ENCODE peak calls at places on chromosomes 11 and 22, in eight cellular contexts. U is A549; R is M059J; D is Daoy; K is iris pigment epithelial cell; E is body of pancreas; I is midbrain; A is activated CD4-positive, alpha-beta T cell treated with anti-CD3 and anti-CD28 coated beads for 1 hour. P is an unnamed sample.

GRCh38 chr22:16960220-16960883 is 47.7 kb downstream of the GAB4 start:
- DNase-seq in K (no peak), I (no peak), E (no peak), A (no peak), D (no peak), U (no peak), R (no peak), P (no peak)

GRCh38 chr22:42317691-42318547 is 47.5 kb upstream of the TCF20 start:
- DNase-seq in E (no peak), U (no peak), I (no peak), K (no peak), R (no peak), D (peak), A (no peak), P (no peak)

GRCh38 chr11:102293873-102294601 is 23.2 kb upstream of the BIRC3 start:
- DNase-seq in U (peak), E (peak), D (peak), K (peak), R (peak), I (peak), A (no peak), P (no peak)

GRCh38 chr22:32723632-32724031 is 77.9 kb upstream of the TIMP3 start:
- DNase-seq in D (peak), A (no peak), R (peak), I (peak), U (no peak), E (peak), K (peak), P (no peak)

GRCh38 chr22:49340406-49340805 is 487.3 kb downstream of the BRD1 start:
- DNase-seq in E (no peak), U (no peak), D (no peak), I (no peak), R (no peak), K (no peak), A (no peak), P (no peak)

GRCh38 chr22:33875316-33875715 is 45.0 kb downstream of the LARGE1 start:
- DNase-seq in E (no peak), A (no peak), R (no peak), K (no peak), U (no peak), I (no peak), D (no peak), P (no peak)

GRCh38 chr11:111018571-111018970 is 227.0 kb upstream of the POU2AF2 start:
- DNase-seq in I (no peak), D (no peak), U (no peak), K (peak), A (no peak), E (no peak), R (no peak), P (no peak)

GRCh38 chr11:124892131-124892530 is 5.5 kb downstream of the ROBO4 start:
- DNase-seq in R (no peak), D (no peak), A (no peak), U (no peak), E (no peak), I (no peak), K (no peak), P (no peak)

GRCh38 chr22:22062306-22062793 is 79.8 kb upstream of the TOP3B start:
- DNase-seq in D (no peak), E (no peak), A (no peak), I (no peak), R (no peak), K (no peak), U (no peak), P (no peak)

GRCh38 chr11:111604392-111605009 is 2.3 kb downstream of the SIK2 start:
- DNase-seq in U (peak), A (no peak), E (no peak), D (peak), I (peak), K (peak), R (peak), P (no peak)

GRCh38 chr11:47412152-47412746 is 3.9 kb downstream of the SLC39A13 start:
- DNase-seq in D (peak), R (peak), I (peak), U (peak), E (no peak), A (no peak), K (no peak), P (no peak)

GRCh38 chr22:32720924-32721323 is 80.6 kb upstream of the TIMP3 start:
- DNase-seq in A (no peak), I (no peak), R (peak), K (peak), U (no peak), E (no peak), D (peak), P (no peak)

GRCh38 chr22:46871826-46872225 is 109.4 kb downstream of the TBC1D22A start:
- DNase-seq in D (no peak), I (no peak), A (no peak), E (no peak), U (no peak), K (no peak), R (no peak), P (no peak)

GRCh38 chr11:68010058-68011041 is at the start of gene ALDH3B1:
- DNase-seq in A (no peak), K (peak), E (peak), I (peak), R (peak), U (peak), D (peak), P (peak)

GRCh38 chr11:122100222-122101080 is 15.6 kb downstream of the BLID start:
- DNase-seq in D (no peak), K (peak), A (no peak), R (peak), I (peak), E (peak), U (no peak), P (peak)

P was measured in hypothalamus.